ENCODE peak calls at places on chromosomes 2 and 18, in ten cellular contexts. S, A, J, X, T, Q, M, C, Z and L are unnamed samples.
A peak's percentile ranks its signal among the peaks of the same experiment; 100 is the strongest.

GRCh38 chr2:205701509-205701908 is 19.2 kb downstream of the NRP2 start:
- DNase-seq in A (no peak), J (no peak), S (no peak), M (no peak), C (no peak), Z (no peak), X (no peak), Q (no peak), T (peak; percentile 80), L (no peak)

GRCh38 chr2:188610827-188611226 is 319.2 kb downstream of the GULP1 start:
- DNase-seq in Q (no peak), J (no peak), A (no peak), Z (no peak), T (peak; percentile 35), S (no peak), C (no peak), X (no peak), M (no peak), L (no peak)

GRCh38 chr2:84942166-84942565 is 28.8 kb upstream of the KCMF1 start:
- DNase-seq in Q (no peak), Z (no peak), J (no peak), X (no peak), T (no peak), S (no peak), A (no peak), C (no peak), M (no peak), L (no peak)

GRCh38 chr2:27309651-27310050 is 1.4 kb upstream of the UCN start:
- DNase-seq in S (no peak), Z (no peak), X (no peak), C (no peak), M (no peak), Q (no peak), T (no peak), A (no peak), J (no peak), L (no peak)

GRCh38 chr2:165443524-165443923 is 26.0 kb upstream of the CSRNP3 start:
- DNase-seq in S (no peak), Z (no peak), C (no peak), T (no peak), A (no peak), M (no peak), J (no peak), Q (no peak), X (no peak), L (no peak)

GRCh38 chr2:54657664-54658083 is 65.8 kb upstream of the EML6 start:
- DNase-seq in C (peak; percentile 56), S (peak; percentile 79), A (peak; percentile 75), J (peak; percentile 73), X (peak; percentile 61), Z (peak; percentile 65), M (no peak), Q (peak; percentile 76), T (peak; percentile 39), L (peak; percentile 45)

GRCh38 chr2:38671303-38671702 is 5.4 kb downstream of the GALM start:
- DNase-seq in Q (no peak), S (no peak), A (no peak), Z (no peak), T (no peak), M (no peak), C (no peak), X (no peak), J (no peak), L (no peak)

GRCh38 chr2:45707034-45707433 is 55.6 kb downstream of the PRKCE start:
- DNase-seq in A (no peak), S (no peak), J (no peak), C (no peak), Q (no peak), Z (no peak), M (no peak), X (no peak), T (no peak), L (no peak)

GRCh38 chr2:26034597-26035067 is 748 bp downstream of the RAB10 start:
- DNase-seq in Q (no peak), T (peak; percentile 5), A (no peak), S (no peak), X (no peak), Z (no peak), M (no peak), C (no peak), J (no peak), L (peak; percentile 75)

GRCh38 chr2:9205963-9206948 is at the start of gene ASAP2:
- DNase-seq in M (no peak), S (peak; percentile 55), Q (peak; percentile 89), T (peak; percentile 68), A (peak; percentile 66), X (no peak), Z (peak; percentile 69), C (peak; percentile 97), J (peak; percentile 71), L (peak; percentile 70)

GRCh38 chr18:77376043-77376732 is 126.5 kb downstream of the GALR1 start:
- DNase-seq in S (no peak), J (no peak), A (peak; percentile 53), Q (no peak), C (no peak), M (no peak), X (no peak), Z (no peak), T (no peak), L (no peak)

GRCh38 chr2:205361970-205362369 is 320.3 kb upstream of the NRP2 start:
- DNase-seq in Z (no peak), Q (no peak), T (no peak), J (no peak), M (no peak), S (no peak), A (no peak), C (no peak), X (no peak), L (no peak)

GRCh38 chr2:148826791-148827190 is 48.2 kb upstream of the KIF5C start:
- DNase-seq in A (no peak), J (no peak), M (no peak), Z (no peak), C (no peak), X (no peak), T (no peak), Q (no peak), S (no peak), L (no peak)

GRCh38 chr2:6231166-6231565 is 539.0 kb downstream of the SOX11 start:
- DNase-seq in S (no peak), X (no peak), J (no peak), T (no peak), A (no peak), Q (no peak), C (no peak), Z (no peak), M (no peak), L (no peak)

GRCh38 chr2:111122631-111123421 is 2.1 kb downstream of the BCL2L11 start:
- DNase-seq in M (no peak), T (peak; percentile 82), A (peak; percentile 90), S (peak; percentile 71), C (no peak), X (peak; percentile 52), Q (peak; percentile 94), J (peak; percentile 96), Z (peak; percentile 90), L (peak; percentile 61)

GRCh38 chr18:62979900-62980299 is 264.6 kb downstream of the PHLPP1 start:
- DNase-seq in Q (no peak), T (no peak), M (no peak), A (no peak), X (no peak), S (no peak), C (no peak), J (no peak), Z (no peak), L (no peak)

DNA sequence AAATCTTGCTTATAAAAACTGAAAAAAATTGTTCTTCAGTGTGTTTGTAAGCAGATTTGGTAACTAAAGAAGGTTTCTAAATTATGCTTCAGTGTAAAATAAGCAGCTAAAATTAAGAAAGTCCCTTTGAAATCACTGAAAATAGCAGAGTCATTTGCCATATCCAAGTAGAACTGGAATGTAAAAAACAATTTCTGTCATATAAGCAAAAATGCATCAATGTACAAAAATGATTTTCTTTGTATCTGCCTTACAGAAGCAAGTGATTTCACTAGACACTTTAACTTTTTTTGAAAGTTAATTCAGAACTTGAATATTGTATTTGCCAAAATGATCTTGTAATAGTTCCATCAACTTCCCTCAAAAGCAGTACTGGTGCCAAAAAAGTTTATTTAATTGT is 121.7 kb upstream of the CD226 start:
- DNase-seq in C (no peak), A (no peak), M (no peak), J (no peak), T (no peak), S (no peak), Q (no peak), X (no peak), Z (no peak), L (no peak)
- TF ChIP-seq POLR2A in C (no peak), A (no peak), M (no peak), J (no peak), T (no peak), S (no peak), Q (no peak), X (no peak), Z (no peak), L (no peak)

DNA sequence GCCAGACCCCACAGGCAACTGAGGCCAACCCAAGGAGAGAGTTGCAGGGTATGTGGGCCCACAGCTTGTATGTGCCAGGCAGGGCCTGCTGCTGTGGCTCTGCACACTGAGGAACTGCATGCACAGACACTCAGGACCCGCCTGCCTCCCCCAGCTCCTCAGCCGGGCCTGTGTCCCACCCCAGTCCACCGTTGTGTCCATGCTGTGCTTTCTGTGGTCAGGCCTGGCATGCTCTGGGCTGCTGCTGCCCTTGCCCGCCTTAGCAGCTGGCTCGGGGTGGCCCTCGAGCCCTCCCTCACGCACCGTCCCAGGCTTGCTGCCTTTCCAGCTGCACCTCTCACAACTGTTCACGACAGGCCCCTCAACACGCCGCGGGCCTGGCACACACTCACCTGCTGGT is 4.1 kb downstream of the GYPC start:
- DNase-seq in Z (no peak), T (no peak), A (no peak), M (no peak), C (no peak), S (no peak), J (no peak), X (no peak), Q (no peak), L (no peak)
- TF ChIP-seq POLR2A in Z (no peak), T (no peak), A (no peak), M (no peak), C (no peak), S (no peak), J (no peak), X (no peak), Q (no peak), L (no peak)

GRCh38 chr2:64795024-64795592 is 141.4 kb upstream of the SERTAD2 start:
- DNase-seq in S (no peak), C (no peak), J (no peak), X (no peak), Z (no peak), T (no peak), M (no peak), Q (no peak), A (no peak), L (no peak)
- TF ChIP-seq POLR2A in S (no peak), C (no peak), J (no peak), X (no peak), Z (no peak), T (no peak), M (no peak), Q (no peak), A (no peak), L (no peak)

DNA sequence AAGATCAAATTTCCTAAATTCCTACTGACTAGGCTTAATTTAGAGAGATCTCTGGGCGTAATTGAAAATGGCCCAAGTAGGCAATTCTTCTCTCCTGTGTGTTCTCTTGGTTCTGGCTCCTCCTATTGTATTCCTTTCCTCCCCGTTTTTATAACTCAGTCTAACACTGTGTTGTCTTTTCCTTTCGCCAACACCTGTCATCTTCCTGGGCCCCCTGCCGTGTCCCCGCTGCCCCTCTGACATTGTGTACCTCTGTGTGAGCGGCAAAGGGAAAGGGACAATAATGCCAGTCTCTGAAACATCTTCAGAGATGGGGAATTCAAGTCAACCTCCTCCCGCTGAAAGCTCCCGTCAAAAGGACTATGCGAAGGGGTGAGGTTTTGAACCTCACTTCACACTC is 211.0 kb downstream of the GBX2 start:
- DNase-seq in A (no peak), C (no peak), T (no peak), Z (no peak), J (no peak), S (no peak), M (no peak), Q (peak; percentile 22), X (no peak), L (no peak)
- TF ChIP-seq POLR2A in A (no peak), C (no peak), T (no peak), Z (no peak), J (no peak), S (no peak), M (no peak), Q (no peak), X (no peak), L (no peak)